ENCODE peak calls at places on chromosomes 16 and 17, in six cellular contexts. One of them, this sample, is unnamed.

GRCh38 chr17:19418312-19418992 is 7.4 kb downstream of the RNF112 start:
- DNase-seq in H9: peak; percentile 48
- DNase-seq in IMR-90: peak; percentile 62
- DNase-seq in neuronal stem cell: no peak
- DNase-seq in mesenchymal stem cell: peak; percentile 53
- DNase-seq in H1: no peak
- DNase-seq in this sample: no peak

GRCh38 chr16:83762141-83763024 is 45.4 kb upstream of the HSBP1 start:
- DNase-seq in H9: no peak
- DNase-seq in IMR-90: no peak
- DNase-seq in neuronal stem cell: no peak
- DNase-seq in mesenchymal stem cell: no peak
- DNase-seq in H1: no peak
- DNase-seq in this sample: no peak

GRCh38 chr16:30764086-30764485 is 2.0 kb downstream of the RNF40 start:
- DNase-seq in H9: no peak
- DNase-seq in IMR-90: no peak
- DNase-seq in neuronal stem cell: no peak
- DNase-seq in mesenchymal stem cell: no peak
- DNase-seq in H1: no peak
- DNase-seq in this sample: no peak

GRCh38 chr16:56998861-56999260 is 9.5 kb downstream of the NLRC5 start:
- DNase-seq in H9: no peak
- DNase-seq in IMR-90: no peak
- DNase-seq in neuronal stem cell: no peak
- DNase-seq in mesenchymal stem cell: no peak
- DNase-seq in H1: no peak
- DNase-seq in this sample: no peak

GRCh38 chr16:64181526-64181925 is 940.3 kb downstream of the CDH11 start:
- DNase-seq in H9: no peak
- DNase-seq in IMR-90: no peak
- DNase-seq in neuronal stem cell: no peak
- DNase-seq in mesenchymal stem cell: no peak
- DNase-seq in H1: no peak
- DNase-seq in this sample: no peak

GRCh38 chr17:16941072-16941641 is 30.8 kb downstream of the TNFRSF13B start:
- DNase-seq in H9: peak; percentile 26
- DNase-seq in IMR-90: no peak
- DNase-seq in neuronal stem cell: no peak
- DNase-seq in mesenchymal stem cell: no peak
- DNase-seq in H1: no peak
- DNase-seq in this sample: no peak

GRCh38 chr17:76469076-76469990 is 1.9 kb downstream of the AANAT start:
- DNase-seq in H9: peak; percentile 31
- DNase-seq in IMR-90: no peak
- DNase-seq in neuronal stem cell: no peak
- DNase-seq in mesenchymal stem cell: no peak
- DNase-seq in H1: no peak
- DNase-seq in this sample: no peak

GRCh38 chr16:83233153-83233552 is 574.6 kb upstream of the HSBP1 start:
- DNase-seq in H9: no peak
- DNase-seq in IMR-90: peak; percentile 80
- DNase-seq in neuronal stem cell: no peak
- DNase-seq in mesenchymal stem cell: peak; percentile 34
- DNase-seq in H1: no peak
- DNase-seq in this sample: no peak

GRCh38 chr16:50692999-50693781 is at the start of gene NOD2:
- DNase-seq in H9: peak; percentile 53
- DNase-seq in IMR-90: no peak
- DNase-seq in neuronal stem cell: peak; percentile 11
- DNase-seq in mesenchymal stem cell: no peak
- DNase-seq in H1: peak; percentile 61
- DNase-seq in this sample: peak; percentile 26

GRCh38 chr17:16479264-16479663 is 12.7 kb downstream of the LRRC75A start:
- DNase-seq in H9: no peak
- DNase-seq in IMR-90: no peak
- DNase-seq in neuronal stem cell: no peak
- DNase-seq in mesenchymal stem cell: no peak
- DNase-seq in H1: no peak
- DNase-seq in this sample: no peak

GRCh38 chr16:65781363-65781762 is 585.1 kb upstream of the CDH5 start:
- DNase-seq in H9: no peak
- DNase-seq in IMR-90: peak; percentile 4
- DNase-seq in neuronal stem cell: no peak
- DNase-seq in mesenchymal stem cell: no peak
- DNase-seq in H1: no peak
- DNase-seq in this sample: no peak

GRCh38 chr17:27266228-27266627 is 27.7 kb upstream of the WSB1 start:
- DNase-seq in H9: no peak
- DNase-seq in IMR-90: no peak
- DNase-seq in neuronal stem cell: no peak
- DNase-seq in mesenchymal stem cell: no peak
- DNase-seq in H1: no peak
- DNase-seq in this sample: no peak

GRCh38 chr17:33403194-33403593 is 110.1 kb upstream of the ASIC2 start:
- DNase-seq in H9: no peak
- DNase-seq in IMR-90: no peak
- DNase-seq in neuronal stem cell: no peak
- DNase-seq in mesenchymal stem cell: no peak
- DNase-seq in H1: no peak
- DNase-seq in this sample: no peak

DNA sequence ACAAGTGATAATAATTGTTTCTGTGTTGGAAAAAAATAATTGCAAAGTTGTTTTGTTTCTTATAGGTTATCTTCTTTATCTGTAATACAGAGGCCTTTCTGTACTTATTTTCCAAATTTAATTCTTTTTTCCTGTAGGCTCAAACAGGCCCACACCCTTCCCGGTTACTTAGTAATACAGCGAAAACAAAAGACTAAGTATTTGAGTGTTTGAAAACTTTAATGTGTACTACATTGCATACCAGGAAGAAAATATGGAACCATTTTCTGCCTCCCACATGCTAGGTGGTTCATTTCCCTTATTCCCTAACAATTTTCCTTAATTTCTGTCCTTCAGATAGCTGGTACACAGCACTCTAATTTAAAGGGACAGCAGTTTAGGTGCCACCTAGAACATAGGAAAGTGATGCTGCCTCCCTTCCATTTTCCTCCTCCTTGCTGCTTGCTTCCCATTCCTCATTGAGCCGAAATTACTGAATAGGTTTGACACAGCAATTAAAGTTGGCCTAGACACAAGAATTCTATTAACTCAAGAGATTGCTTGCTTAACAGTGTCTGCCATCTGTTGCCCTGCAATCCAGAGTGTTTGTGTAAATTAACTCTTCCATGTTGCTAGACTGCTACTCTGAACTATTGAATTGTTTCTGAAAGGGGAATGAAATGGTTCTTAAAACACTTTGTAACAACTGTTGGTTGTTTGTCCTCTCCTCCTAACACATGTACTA is 24.2 kb downstream of the CYB5B start:
- DNase-seq in H9: no peak
- DNase-seq in IMR-90: peak; percentile 67
- DNase-seq in neuronal stem cell: no peak
- DNase-seq in mesenchymal stem cell: peak; percentile 68
- DNase-seq in H1: no peak
- DNase-seq in this sample: no peak
- H4K91ac ChIP-seq in H9: no peak overlapping the region
- H4K91ac ChIP-seq in IMR-90: no peak overlapping the region
- H4K91ac ChIP-seq in neuronal stem cell: no peak overlapping the region
- H4K91ac ChIP-seq in mesenchymal stem cell: no peak overlapping the region
- H4K91ac ChIP-seq in H1: no peak overlapping the region
- H4K91ac ChIP-seq in this sample: no peak overlapping the region

GRCh38 chr17:80732268-80732667 is 187.6 kb downstream of the RPTOR start:
- DNase-seq in H9: no peak
- DNase-seq in IMR-90: peak; percentile 74
- DNase-seq in neuronal stem cell: peak; percentile 41
- DNase-seq in mesenchymal stem cell: no peak
- DNase-seq in H1: no peak
- DNase-seq in this sample: no peak

GRCh38 chr17:80727409-80727755 is 182.7 kb downstream of the RPTOR start:
- DNase-seq in H9: no peak
- DNase-seq in IMR-90: no peak
- DNase-seq in neuronal stem cell: no peak
- DNase-seq in mesenchymal stem cell: no peak
- DNase-seq in H1: no peak
- DNase-seq in this sample: no peak

GRCh38 chr17:80729016-80729415 is 184.4 kb downstream of the RPTOR start:
- DNase-seq in H9: no peak
- DNase-seq in IMR-90: no peak
- DNase-seq in neuronal stem cell: no peak
- DNase-seq in mesenchymal stem cell: peak; percentile 58
- DNase-seq in H1: no peak
- DNase-seq in this sample: no peak

GRCh38 chr17:80731255-80731840 is 186.7 kb downstream of the RPTOR start:
- DNase-seq in H9: no peak
- DNase-seq in IMR-90: no peak
- DNase-seq in neuronal stem cell: no peak
- DNase-seq in mesenchymal stem cell: no peak
- DNase-seq in H1: no peak
- DNase-seq in this sample: no peak

DNA sequence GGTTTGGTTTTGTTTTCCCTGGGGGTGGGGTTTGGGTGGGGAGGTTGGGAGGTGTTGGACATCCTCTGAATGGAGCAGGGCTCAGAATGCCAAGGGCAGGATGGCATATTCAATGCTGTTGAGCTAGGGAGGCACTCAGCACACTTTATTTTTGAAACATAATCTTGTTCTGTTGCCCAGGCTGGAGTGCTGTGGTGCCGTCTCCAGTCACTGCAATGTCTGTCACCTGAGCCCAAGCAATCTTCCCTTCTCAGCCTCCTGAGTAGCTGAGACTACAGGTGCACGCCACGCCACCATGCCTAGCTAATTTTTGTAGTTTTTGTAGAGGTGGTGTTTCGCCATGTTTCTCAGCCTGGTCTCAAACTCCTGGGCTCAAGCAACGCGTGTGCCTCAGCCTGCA is 186.1 kb downstream of the RPTOR start:
- DNase-seq in H9: no peak
- DNase-seq in IMR-90: no peak
- DNase-seq in neuronal stem cell: no peak
- DNase-seq in mesenchymal stem cell: no peak
- DNase-seq in H1: no peak
- DNase-seq in this sample: no peak
- H4K91ac ChIP-seq in H9: no peak overlapping the region
- H4K91ac ChIP-seq in IMR-90: no peak overlapping the region
- H4K91ac ChIP-seq in neuronal stem cell: no peak overlapping the region
- H4K91ac ChIP-seq in mesenchymal stem cell: no peak overlapping the region
- H4K91ac ChIP-seq in H1: no peak overlapping the region
- H4K91ac ChIP-seq in this sample: no peak overlapping the region

DNA sequence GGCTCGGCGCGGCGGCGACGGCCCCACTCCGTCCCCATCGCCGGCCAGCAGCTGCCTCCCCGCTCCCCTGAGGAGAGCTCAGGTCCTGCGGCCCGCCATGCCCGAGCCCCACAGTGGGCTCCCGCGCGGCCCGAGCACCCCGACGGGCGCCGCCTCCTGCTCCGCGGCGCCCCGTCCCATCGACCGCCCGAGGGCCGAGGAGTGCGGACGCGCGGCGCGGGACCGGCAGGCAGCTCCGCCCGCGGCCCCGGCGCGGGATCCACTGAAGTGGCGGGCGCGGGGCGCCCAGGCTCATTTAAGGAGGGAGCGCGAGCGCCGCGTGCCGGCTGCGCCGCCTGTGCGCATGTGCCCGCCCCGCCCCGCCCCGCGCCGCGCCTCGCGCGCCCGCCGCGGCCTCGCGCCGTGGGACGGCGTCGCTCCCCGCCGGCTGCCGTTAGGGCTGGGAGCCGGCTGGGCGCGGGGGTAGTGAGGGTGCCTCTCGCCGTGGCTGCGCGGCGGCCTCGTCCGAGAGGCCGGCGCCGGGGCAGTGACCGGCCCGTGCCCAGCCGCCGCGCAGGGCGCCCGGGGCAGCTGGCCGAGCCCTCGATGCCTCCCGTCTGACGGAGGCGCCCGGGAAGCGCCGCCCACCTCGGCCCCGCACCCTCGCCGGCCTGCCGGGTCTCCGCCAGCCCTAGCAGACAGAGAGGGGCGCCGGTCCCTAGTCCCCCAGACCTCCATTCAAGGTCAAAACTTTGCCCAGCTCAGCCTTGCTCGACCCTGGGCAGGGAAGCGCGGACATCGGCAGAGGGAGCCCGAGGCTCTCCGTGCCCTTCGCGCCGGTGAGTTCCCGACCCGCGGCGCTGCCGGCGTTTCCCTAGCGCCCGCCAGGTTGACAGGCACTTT is at the start of gene NETO2:
- DNase-seq in H9: peak; percentile 75
- DNase-seq in IMR-90: peak; percentile 56
- DNase-seq in neuronal stem cell: peak; percentile 52
- DNase-seq in mesenchymal stem cell: peak; percentile 66
- DNase-seq in H1: peak; percentile 80
- DNase-seq in this sample: peak; percentile 38
- H4K91ac ChIP-seq in H9: no peak within 1 kb of the TSS
- H4K91ac ChIP-seq in IMR-90: no peak within 1 kb of the TSS
- H4K91ac ChIP-seq in neuronal stem cell: no peak within 1 kb of the TSS
- H4K91ac ChIP-seq in mesenchymal stem cell: peak within 1 kb of the TSS; percentile 72
- H4K91ac ChIP-seq in H1: no peak within 1 kb of the TSS
- H4K91ac ChIP-seq in this sample: peak within 1 kb of the TSS; percentile 42

GRCh38 chr16:13143551-13143950 is 242.2 kb downstream of the SHISA9 start:
- DNase-seq in H9: no peak
- DNase-seq in IMR-90: no peak
- DNase-seq in neuronal stem cell: no peak
- DNase-seq in mesenchymal stem cell: no peak
- DNase-seq in H1: no peak
- DNase-seq in this sample: no peak

GRCh38 chr16:13136896-13137295 is 235.5 kb downstream of the SHISA9 start:
- DNase-seq in H9: no peak
- DNase-seq in IMR-90: no peak
- DNase-seq in neuronal stem cell: no peak
- DNase-seq in mesenchymal stem cell: no peak
- DNase-seq in H1: no peak
- DNase-seq in this sample: no peak

GRCh38 chr16:13138528-13138927 is 237.1 kb downstream of the SHISA9 start:
- DNase-seq in H9: no peak
- DNase-seq in IMR-90: no peak
- DNase-seq in neuronal stem cell: no peak
- DNase-seq in mesenchymal stem cell: no peak
- DNase-seq in H1: no peak
- DNase-seq in this sample: no peak

GRCh38 chr16:13134843-13135242 is 233.4 kb downstream of the SHISA9 start:
- DNase-seq in H9: no peak
- DNase-seq in IMR-90: no peak
- DNase-seq in neuronal stem cell: no peak
- DNase-seq in mesenchymal stem cell: no peak
- DNase-seq in H1: no peak
- DNase-seq in this sample: no peak

DNA sequence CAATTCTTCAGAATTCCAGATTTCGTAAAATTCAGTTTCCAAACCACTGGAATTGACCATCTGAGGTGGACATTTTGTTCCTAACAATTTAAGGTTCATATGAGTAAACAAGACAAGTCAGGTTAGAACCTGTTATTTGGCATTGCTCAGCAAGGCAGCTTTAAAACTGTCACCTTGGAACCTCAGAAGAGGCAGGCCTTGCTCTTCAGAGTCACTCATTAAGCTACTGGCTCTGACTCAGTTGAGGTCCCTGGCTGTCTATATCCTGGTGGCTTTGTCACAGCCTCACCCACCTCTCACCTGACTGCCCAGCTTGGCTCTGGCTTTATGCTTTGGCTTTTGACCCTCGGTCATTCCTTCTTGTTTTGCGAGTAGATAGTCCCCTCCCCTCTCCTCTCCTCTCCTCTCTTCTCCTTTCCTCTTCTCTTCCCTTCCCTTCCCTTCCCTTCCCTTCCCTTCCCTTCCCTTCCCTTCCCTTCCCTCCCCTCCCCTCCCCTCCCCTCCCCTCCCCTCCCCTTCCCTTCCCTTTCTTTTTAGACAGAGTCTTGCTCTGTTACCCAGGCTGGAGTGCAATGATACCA is 238.4 kb downstream of the SHISA9 start:
- DNase-seq in H9: no peak
- DNase-seq in IMR-90: no peak
- DNase-seq in neuronal stem cell: no peak
- DNase-seq in mesenchymal stem cell: no peak
- DNase-seq in H1: no peak
- DNase-seq in this sample: no peak
- H4K91ac ChIP-seq in H9: no peak overlapping the region
- H4K91ac ChIP-seq in IMR-90: no peak overlapping the region
- H4K91ac ChIP-seq in neuronal stem cell: no peak overlapping the region
- H4K91ac ChIP-seq in mesenchymal stem cell: no peak overlapping the region
- H4K91ac ChIP-seq in H1: no peak overlapping the region
- H4K91ac ChIP-seq in this sample: no peak overlapping the region

This sample was measured in trophoblast cell.